ENCODE peak calls at places on chromosomes 6 and 20, in seven cellular contexts. K is SW480, R is NCI-H2029 treated with DMSO at 0.1 percent for 48 hours, M is EL, Y is left colon, Z is astrocyte of the spinal cord, J is GM13977. I is an unnamed sample.

GRCh38 chr20:64146301-64146935 is 17.8 kb upstream of the MYT1 start:
- DNase-seq in K (no peak), R (no peak), M (no peak), Y (no peak), Z (no peak), J (no peak), I (no peak)

GRCh38 chr20:51680067-51680749 is 88.0 kb downstream of the ATP9A start:
- DNase-seq in K (no peak), R (no peak), M (no peak), Y (no peak), Z (no peak), J (no peak), I (no peak)

GRCh38 chr6:36791553-36792171 is 47.6 kb downstream of the CPNE5 start:
- DNase-seq in K (no peak), R (no peak), M (no peak), Y (no peak), Z (no peak), J (no peak), I (no peak)

GRCh38 chr6:43997342-43997677 is 129.9 kb downstream of the MRPL14 start:
- DNase-seq in K (no peak), R (no peak), M (no peak), Y (peak), Z (no peak), J (no peak), I (no peak)

GRCh38 chr20:47502801-47503239 is 1.1 kb downstream of the NCOA3 start:
- DNase-seq in K (peak), R (peak), M (peak), Y (no peak), Z (peak), J (peak), I (no peak)

GRCh38 chr6:98842489-98843180 is 8.3 kb downstream of the POU3F2 start:
- DNase-seq in K (no peak), R (no peak), M (no peak), Y (no peak), Z (no peak), J (no peak), I (no peak)

GRCh38 chr6:45086685-45087084 is 241.4 kb upstream of the RUNX2 start:
- DNase-seq in K (no peak), R (no peak), M (no peak), Y (no peak), Z (no peak), J (no peak), I (no peak)

GRCh38 chr6:75604294-75604693 is 2.6 kb downstream of the SENP6 start:
- DNase-seq in K (no peak), R (no peak), M (no peak), Y (no peak), Z (no peak), J (no peak), I (no peak)

GRCh38 chr6:96704713-96705112 is 132.6 kb downstream of the GPR63 start:
- DNase-seq in K (peak), R (no peak), M (no peak), Y (no peak), Z (no peak), J (no peak), I (no peak)

GRCh38 chr6:155122199-155122950 is 127.3 kb downstream of the TIAM2 start:
- DNase-seq in K (no peak), R (no peak), M (no peak), Y (no peak), Z (no peak), J (no peak), I (no peak)

GRCh38 chr20:64140956-64141355 is 23.3 kb upstream of the MYT1 start:
- DNase-seq in K (no peak), R (no peak), M (no peak), Y (no peak), Z (no peak), J (no peak), I (no peak)

GRCh38 chr6:170106906-170107525 is 183.9 kb downstream of the DLL1 start:
- DNase-seq in K (no peak), R (no peak), M (no peak), Y (no peak), Z (no peak), J (no peak), I (no peak)

GRCh38 chr6:99514089-99514488 is 1.1 kb downstream of the USP45 start:
- DNase-seq in K (no peak), R (no peak), M (peak), Y (peak), Z (peak), J (no peak), I (no peak)

GRCh38 chr6:128519132-128519930 is 1.1 kb downstream of the PTPRK start:
- DNase-seq in K (peak), R (no peak), M (peak), Y (peak), Z (peak), J (peak), I (no peak)

GRCh38 chr6:142378138-142378875 is 76.5 kb downstream of the ADGRG6 start:
- DNase-seq in K (no peak), R (no peak), M (peak), Y (no peak), Z (peak), J (no peak), I (no peak)

GRCh38 chr6:66662196-66662595 is 955.2 kb upstream of the EYS start:
- DNase-seq in K (peak), R (no peak), M (no peak), Y (no peak), Z (peak), J (no peak), I (no peak)

GRCh38 chr20:16916165-16916564 is 168.0 kb downstream of the OTOR start:
- DNase-seq in K (no peak), R (no peak), M (no peak), Y (no peak), Z (no peak), J (no peak), I (no peak)

GRCh38 chr6:30981942-30982772 is 1.4 kb upstream of the MUC21 start:
- DNase-seq in K (peak), R (no peak), M (peak), Y (no peak), Z (peak), J (no peak), I (no peak)

GRCh38 chr6:9467746-9468145 is 947.1 kb downstream of the TFAP2A start:
- DNase-seq in K (no peak), R (peak), M (peak), Y (no peak), Z (peak), J (no peak), I (no peak)

GRCh38 chr6:105482227-105482839 is 79.5 kb upstream of the PREP start:
- DNase-seq in K (no peak), R (no peak), M (peak), Y (peak), Z (peak), J (no peak), I (no peak)

GRCh38 chr6:110378552-110378951 is 20.4 kb upstream of the METTL24 start:
- DNase-seq in K (no peak), R (no peak), M (no peak), Y (no peak), Z (no peak), J (no peak), I (no peak)

GRCh38 chr6:86943819-86944407 is 6.6 kb downstream of the HTR1E start:
- DNase-seq in K (no peak), R (no peak), M (no peak), Y (no peak), Z (no peak), J (no peak), I (no peak)

GRCh38 chr6:8983202-8983688 is 547.9 kb upstream of the SLC35B3 start:
- DNase-seq in K (peak), R (peak), M (peak), Y (peak), Z (peak), J (peak), I (peak)

GRCh38 chr6:32857156-32857891 is 3.3 kb downstream of the PSMB9 start:
- DNase-seq in K (no peak), R (no peak), M (no peak), Y (no peak), Z (no peak), J (no peak), I (no peak)

GRCh38 chr6:170160628-170161611 is 130.0 kb downstream of the DLL1 start:
- DNase-seq in K (no peak), R (no peak), M (no peak), Y (no peak), Z (no peak), J (no peak), I (no peak)

GRCh38 chr6:57294829-57295228 is 22.6 kb upstream of the PRIM2 start:
- DNase-seq in K (no peak), R (no peak), M (no peak), Y (no peak), Z (no peak), J (no peak), I (no peak)

GRCh38 chr20:57708694-57709673 is 831 bp downstream of the PMEPA1 start:
- DNase-seq in K (no peak), R (no peak), M (no peak), Y (peak), Z (no peak), J (no peak), I (no peak)

GRCh38 chr6:100353276-100354015 is 111.3 kb downstream of the SIM1 start:
- DNase-seq in K (no peak), R (no peak), M (peak), Y (no peak), Z (peak), J (no peak), I (no peak)

GRCh38 chr6:10559492-10560150 is 38.5 kb downstream of the GCNT2 start:
- DNase-seq in K (no peak), R (no peak), M (no peak), Y (no peak), Z (no peak), J (no peak), I (no peak)

GRCh38 chr20:46264391-46265266 is 43.7 kb downstream of the CDH22 start:
- DNase-seq in K (no peak), R (no peak), M (no peak), Y (peak), Z (no peak), J (no peak), I (no peak)

GRCh38 chr20:55918471-55918870 is 86.8 kb downstream of the CBLN4 start:
- DNase-seq in K (no peak), R (no peak), M (no peak), Y (no peak), Z (no peak), J (no peak), I (no peak)

GRCh38 chr6:24991748-24992467 is 56.1 kb upstream of the RIPOR2 start:
- DNase-seq in K (peak), R (peak), M (peak), Y (peak), Z (no peak), J (peak), I (peak)

I was measured in GDM1.